ENCODE peak calls at places on chromosomes 5 and 9, in seven cellular contexts. Z, I, O, V, E, C and N are unnamed samples.

GRCh38 chr9:120110520-120110919 is 469.4 kb downstream of the CDK5RAP2 start:
- DNase-seq in Z (no peak), E (no peak), V (no peak), C (no peak), O (no peak), I (no peak), N (no peak)

GRCh38 chr9:86202338-86202882 is 57.0 kb downstream of the C9orf153 start:
- DNase-seq in C (no peak), E (no peak), O (peak; percentile 60), V (peak; percentile 63), Z (no peak), I (no peak), N (no peak)

GRCh38 chr5:79611046-79611829 is 1.0 kb upstream of the TENT2 start:
- DNase-seq in O (no peak), V (no peak), E (no peak), I (no peak), Z (no peak), C (no peak), N (no peak)

GRCh38 chr9:91090132-91090410 is 271.6 kb downstream of the AUH start:
- DNase-seq in Z (no peak), E (no peak), C (no peak), O (no peak), I (no peak), V (no peak), N (no peak)

GRCh38 chr5:91495699-91496098 is 112.6 kb upstream of the ARRDC3 start:
- DNase-seq in O (no peak), V (no peak), Z (no peak), E (no peak), C (no peak), I (no peak), N (no peak)

GRCh38 chr9:93558503-93558902 is 17.9 kb upstream of the PHF2 start:
- DNase-seq in E (no peak), O (no peak), V (no peak), Z (no peak), C (no peak), I (no peak), N (no peak)

GRCh38 chr9:21778300-21778699 is 24.1 kb upstream of the MTAP start:
- DNase-seq in I (no peak), E (no peak), O (no peak), C (no peak), V (peak; percentile 87), Z (no peak), N (no peak)

GRCh38 chr5:72206994-72207393 is 99.7 kb downstream of the MAP1B start:
- DNase-seq in C (no peak), V (no peak), O (no peak), E (no peak), Z (no peak), I (no peak), N (no peak)

GRCh38 chr5:153896117-153896516 is 142.6 kb downstream of the FAM114A2 start:
- DNase-seq in O (no peak), C (no peak), I (no peak), V (no peak), E (no peak), Z (no peak), N (no peak)

GRCh38 chr9:109010676-109011655 is 2.3 kb downstream of the CTNNAL1 start:
- DNase-seq in Z (no peak), O (peak; percentile 18), E (no peak), C (peak; percentile 11), V (peak; percentile 84), I (no peak), N (no peak)

GRCh38 chr5:24823625-24824024 is 178.8 kb upstream of the CDH10 start:
- DNase-seq in V (no peak), C (no peak), Z (no peak), E (no peak), O (no peak), I (no peak), N (no peak)

GRCh38 chr5:150066901-150067396 is 19.4 kb downstream of the CSF1R start:
- DNase-seq in Z (no peak), V (peak; percentile 68), I (no peak), C (no peak), O (no peak), E (peak; percentile 17), N (no peak)

GRCh38 chr9:131161585-131161984 is 36.2 kb downstream of the NUP214 start:
- DNase-seq in E (no peak), V (no peak), C (no peak), Z (no peak), I (no peak), O (no peak), N (no peak)

GRCh38 chr5:41403846-41404245 is 106.6 kb downstream of the PLCXD3 start:
- DNase-seq in V (peak; percentile 55), O (no peak), I (no peak), C (no peak), E (no peak), Z (no peak), N (no peak)

GRCh38 chr5:65654713-65655112 is 29.9 kb downstream of the SHLD3 start:
- DNase-seq in C (no peak), Z (no peak), V (no peak), I (no peak), O (no peak), E (no peak), N (no peak)

GRCh38 chr5:61617995-61618525 is 286.0 kb downstream of the ZSWIM6 start:
- DNase-seq in O (no peak), Z (no peak), C (no peak), I (no peak), V (no peak), E (no peak), N (no peak)

GRCh38 chr5:32279786-32280185 is 33.0 kb downstream of the MTMR12 start:
- DNase-seq in O (no peak), C (no peak), E (no peak), V (no peak), I (no peak), Z (no peak), N (no peak)

GRCh38 chr5:31604240-31604639 is 34.7 kb upstream of the PDZD2 start:
- DNase-seq in C (no peak), V (no peak), E (no peak), Z (no peak), O (no peak), I (no peak), N (no peak)

GRCh38 chr9:2181794-2182193 is 166.6 kb downstream of the SMARCA2 start:
- DNase-seq in O (peak; percentile 24), I (no peak), E (no peak), V (peak; percentile 38), C (no peak), Z (no peak), N (no peak)

GRCh38 chr5:36300181-36300926 is 1.3 kb downstream of the RANBP3L start:
- DNase-seq in V (no peak), C (no peak), E (no peak), I (no peak), O (no peak), Z (no peak), N (no peak)

GRCh38 chr9:117375956-117376355 is 38.9 kb downstream of the ASTN2 start:
- DNase-seq in C (no peak), I (no peak), V (no peak), Z (no peak), E (no peak), O (no peak), N (no peak)

GRCh38 chr9:33229359-33230120 is 10.4 kb upstream of the SPINK4 start:
- DNase-seq in O (no peak), Z (no peak), V (no peak), E (no peak), I (no peak), C (no peak), N (peak; percentile 92)

GRCh38 chr5:168706655-168707069 is 127.5 kb upstream of the PANK3 start:
- DNase-seq in O (peak; percentile 4), E (no peak), I (no peak), C (no peak), Z (no peak), V (peak; percentile 55), N (no peak)

GRCh38 chr5:78899922-78900362 is 85.2 kb downstream of the ARSB start:
- DNase-seq in E (no peak), I (no peak), O (peak; percentile 32), C (no peak), Z (no peak), V (peak; percentile 77), N (peak; percentile 36)

GRCh38 chr5:123044926-123045617 is 8.5 kb upstream of the PPIC start:
- DNase-seq in Z (no peak), E (no peak), C (no peak), O (no peak), I (no peak), V (no peak), N (no peak)

GRCh38 chr9:99474186-99474585 is 252.1 kb downstream of the SEC61B start:
- DNase-seq in E (no peak), V (no peak), C (no peak), I (no peak), O (no peak), Z (no peak), N (no peak)

GRCh38 chr5:171980729-171981128 is 25.7 kb downstream of the FBXW11 start:
- DNase-seq in V (no peak), I (no peak), E (no peak), C (no peak), Z (no peak), O (no peak), N (no peak)

GRCh38 chr5:171978016-171978415 is 28.4 kb downstream of the FBXW11 start:
- DNase-seq in I (no peak), V (no peak), Z (no peak), O (no peak), C (no peak), E (no peak), N (no peak)

GRCh38 chr5:171975877-171976667 is 30.4 kb downstream of the FBXW11 start:
- DNase-seq in C (no peak), Z (no peak), I (no peak), V (no peak), E (no peak), O (no peak), N (no peak)

GRCh38 chr5:171979606-171980005 is 26.8 kb downstream of the FBXW11 start:
- DNase-seq in E (no peak), O (no peak), V (no peak), C (no peak), I (no peak), Z (no peak), N (no peak)

GRCh38 chr5:171978519-171978918 is 27.9 kb downstream of the FBXW11 start:
- DNase-seq in C (no peak), I (no peak), O (peak; percentile 63), Z (no peak), V (no peak), E (no peak), N (no peak)
- H3K4me3 ChIP-seq in C (no peak overlapping the region), I (no peak overlapping the region), O (peak overlapping the region; percentile 56), Z (no peak overlapping the region), V (no peak overlapping the region), E (no peak overlapping the region), N (no peak overlapping the region)

GRCh38 chr5:68257207-68257606 is 41.7 kb downstream of the PIK3R1 start:
- DNase-seq in Z (no peak), V (no peak), I (no peak), O (no peak), E (no peak), C (no peak), N (no peak)
- H3K4me1 ChIP-seq in Z (peaks cover 99% of the 10 kb centered on the region), V (peaks cover 30% of the 10 kb centered on the region), I (peaks cover 16% of the 10 kb centered on the region), O (no peaks in the 10 kb centered on the region), E (peaks cover 99% of the 10 kb centered on the region), C (peaks cover 94% of the 10 kb centered on the region), N (peaks cover 42% of the 10 kb centered on the region)

GRCh38 chr9:95084254-95084934 is 233.1 kb downstream of the FANCC start:
- DNase-seq in V (no peak), Z (no peak), C (no peak), I (no peak), O (no peak), E (peak; percentile 85), N (no peak)
- H3K27ac ChIP-seq in V (peak overlapping the region; percentile 9), Z (peak overlapping the region; percentile 80), C (no peak overlapping the region), I (no peak overlapping the region), O (no peak overlapping the region), E (peak overlapping the region; percentile 81), N (no peak overlapping the region)

GRCh38 chr5:73814234-73814846 is 188.3 kb downstream of the ARHGEF28 start:
- DNase-seq in E (no peak), Z (no peak), V (no peak), I (no peak), C (no peak), O (no peak), N (no peak)
- H3K4me3 ChIP-seq in E (no peak overlapping the region), Z (no peak overlapping the region), V (no peak overlapping the region), I (peak overlapping the region; percentile 35), C (no peak overlapping the region), O (no peak overlapping the region), N (no peak overlapping the region)